ENCODE peak calls at places on chromosomes 16 and 17, in ten cellular contexts. Q, D, K, T, X, L, U, G, S and E are unnamed samples.
A peak's percentile ranks its signal among the peaks of the same experiment; 100 is the strongest.

GRCh38 chr17:61440697-61441096 is 11.5 kb upstream of the TBX4 start:
- DNase-seq in Q (no peak), D (no peak), K (no peak), T (no peak), X (no peak), L (no peak), U (no peak), G (no peak), S (no peak), E (no peak)

GRCh38 chr17:81044764-81045589 is 10.0 kb downstream of the BAIAP2 start:
- DNase-seq in Q (peak; percentile 66), D (no peak), K (peak; percentile 89), T (peak; percentile 61), X (peak; percentile 82), L (peak; percentile 71), U (peak; percentile 93), G (peak; percentile 75), S (peak; percentile 85), E (peak; percentile 98)

GRCh38 chr16:49822649-49823370 is 33.1 kb downstream of the ZNF423 start:
- DNase-seq in Q (no peak), D (no peak), K (no peak), T (no peak), X (no peak), L (no peak), U (no peak), G (no peak), S (no peak), E (no peak)

GRCh38 chr17:35540589-35541404 is 3.3 kb upstream of the SLFN12L start:
- DNase-seq in Q (no peak), D (peak; percentile 23), K (peak; percentile 31), T (peak; percentile 59), X (no peak), L (peak; percentile 20), U (no peak), G (no peak), S (peak; percentile 85), E (peak; percentile 41)

GRCh38 chr17:47728214-47728877 is 4.7 kb upstream of the TBX21 start:
- DNase-seq in Q (no peak), D (no peak), K (no peak), T (no peak), X (no peak), L (no peak), U (peak; percentile 45), G (no peak), S (no peak), E (no peak)

GRCh38 chr17:61589990-61590389 is 1.0 kb downstream of the NACA2 start:
- DNase-seq in Q (no peak), D (no peak), K (no peak), T (no peak), X (no peak), L (no peak), U (no peak), G (no peak), S (no peak), E (no peak)

GRCh38 chr17:14619821-14620220 is 318.9 kb downstream of the HS3ST3B1 start:
- DNase-seq in Q (peak; percentile 82), D (no peak), K (no peak), T (no peak), X (no peak), L (no peak), U (no peak), G (no peak), S (no peak), E (no peak)

GRCh38 chr16:87416826-87417471 is 24.8 kb downstream of the MAP1LC3B start:
- DNase-seq in Q (no peak), D (no peak), K (peak; percentile 25), T (peak; percentile 84), X (peak; percentile 56), L (peak; percentile 75), U (peak; percentile 58), G (no peak), S (peak; percentile 61), E (peak; percentile 50)

GRCh38 chr16:79564594-79565210 is 35.8 kb downstream of the MAF start:
- DNase-seq in Q (no peak), D (no peak), K (no peak), T (no peak), X (no peak), L (no peak), U (no peak), G (no peak), S (no peak), E (no peak)

GRCh38 chr16:57993897-57994296 is 6.6 kb downstream of the ZNF319 start:
- DNase-seq in Q (no peak), D (no peak), K (no peak), T (no peak), X (no peak), L (no peak), U (peak; percentile 67), G (no peak), S (no peak), E (no peak)

GRCh38 chr16:87819983-87820382 is 49.3 kb downstream of the SLC7A5 start:
- DNase-seq in Q (no peak), D (no peak), K (no peak), T (no peak), X (no peak), L (no peak), U (no peak), G (no peak), S (no peak), E (no peak)

GRCh38 chr17:42121066-42121769 is at the start of gene KAT2A:
- DNase-seq in Q (peak; percentile 71), D (peak; percentile 67), K (peak; percentile 86), T (peak; percentile 75), X (peak; percentile 91), L (peak; percentile 94), U (peak; percentile 93), G (peak; percentile 86), S (peak; percentile 79), E (peak; percentile 87)

GRCh38 chr17:67652433-67652832 is 65.3 kb upstream of the NOL11 start:
- DNase-seq in Q (no peak), D (no peak), K (no peak), T (no peak), X (no peak), L (no peak), U (no peak), G (no peak), S (no peak), E (no peak)

GRCh38 chr17:78674156-78674555 is 97.0 kb upstream of the DNAH17 start:
- DNase-seq in Q (no peak), D (no peak), K (no peak), T (no peak), X (no peak), L (no peak), U (peak; percentile 19), G (peak; percentile 41), S (no peak), E (no peak)

GRCh38 chr17:79650283-79650682 is 39.4 kb upstream of the RBFOX3 start:
- DNase-seq in Q (no peak), D (no peak), K (no peak), T (no peak), X (no peak), L (no peak), U (no peak), G (no peak), S (no peak), E (no peak)

GRCh38 chr16:27382187-27382855 is 19.7 kb upstream of the IL21R start:
- DNase-seq in Q (no peak), D (no peak), K (no peak), T (no peak), X (no peak), L (no peak), U (no peak), G (no peak), S (no peak), E (no peak)

GRCh38 chr17:82649501-82650261 is 1.4 kb upstream of the WDR45B start:
- DNase-seq in Q (no peak), D (no peak), K (no peak), T (no peak), X (no peak), L (no peak), U (no peak), G (peak; percentile 55), S (no peak), E (peak; percentile 70)
- H3K4me3 ChIP-seq in Q (no peak overlapping the region), D (no peak overlapping the region), K (no peak overlapping the region), T (no peak overlapping the region), X (no peak overlapping the region), L (no peak overlapping the region), U (no peak overlapping the region), G (no peak overlapping the region), S (no peak overlapping the region), E (no peak overlapping the region)

DNA sequence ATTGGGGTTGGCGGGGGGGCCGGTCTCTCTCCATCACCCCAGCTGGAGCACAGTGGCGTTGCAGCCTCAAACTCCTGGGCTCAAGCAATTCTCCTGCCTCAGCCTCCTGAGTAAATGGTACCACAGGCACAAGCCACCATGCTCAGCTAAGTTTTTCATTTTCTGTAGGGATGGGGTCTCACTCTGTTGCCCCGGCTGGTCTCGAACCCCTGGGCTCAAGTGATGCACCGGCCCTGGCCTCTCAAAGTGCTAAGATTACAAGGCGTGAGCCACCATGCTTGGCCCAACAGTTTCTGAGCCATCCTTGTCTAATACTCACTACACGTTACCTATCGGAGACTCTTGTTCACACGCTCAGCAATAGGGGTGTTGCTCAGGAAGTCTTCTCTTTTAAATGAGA is 11.6 kb downstream of the WDR59 start:
- DNase-seq in Q (no peak), D (no peak), K (no peak), T (no peak), X (no peak), L (no peak), U (no peak), G (no peak), S (no peak), E (no peak)
- H3K27ac ChIP-seq in Q (no peak overlapping the region), D (no peak overlapping the region), K (no peak overlapping the region), T (no peak overlapping the region), X (no peak overlapping the region), L (no peak overlapping the region), U (no peak overlapping the region), G (no peak overlapping the region), S (no peak overlapping the region), E (no peak overlapping the region)

DNA sequence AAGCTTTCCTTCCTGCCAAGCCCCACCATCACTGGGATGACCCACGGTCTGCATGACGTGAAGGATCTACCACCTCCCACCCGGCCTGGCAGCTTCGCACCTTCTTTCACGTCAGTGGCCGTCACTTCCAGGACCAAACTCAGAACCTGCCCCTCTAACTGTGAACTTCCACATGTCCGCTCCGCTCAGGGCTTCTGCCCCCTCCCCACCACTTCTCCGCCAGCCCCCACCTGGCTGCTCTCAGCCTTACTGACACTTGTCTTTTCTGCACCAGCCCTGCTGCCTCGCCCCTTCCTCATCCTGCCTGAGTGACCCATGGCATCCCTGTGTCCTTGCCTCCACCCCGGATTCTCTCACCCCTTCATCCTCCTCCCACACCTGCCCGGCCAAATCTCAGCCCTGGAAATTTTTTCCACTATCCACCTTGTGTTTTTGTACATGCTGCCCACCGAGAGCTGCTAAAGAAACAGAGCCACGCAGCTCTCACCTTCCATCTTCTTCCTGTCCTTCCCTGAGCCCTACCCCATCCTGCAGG is 14.2 kb downstream of the PIMREG start:
- DNase-seq in Q (no peak), D (no peak), K (no peak), T (no peak), X (peak; percentile 27), L (no peak), U (peak; percentile 60), G (no peak), S (no peak), E (no peak)
- H3K4me3 ChIP-seq in Q (no peak overlapping the region), D (no peak overlapping the region), K (no peak overlapping the region), T (no peak overlapping the region), X (no peak overlapping the region), L (no peak overlapping the region), U (no peak overlapping the region), G (no peak overlapping the region), S (no peak overlapping the region), E (no peak overlapping the region)

DNA sequence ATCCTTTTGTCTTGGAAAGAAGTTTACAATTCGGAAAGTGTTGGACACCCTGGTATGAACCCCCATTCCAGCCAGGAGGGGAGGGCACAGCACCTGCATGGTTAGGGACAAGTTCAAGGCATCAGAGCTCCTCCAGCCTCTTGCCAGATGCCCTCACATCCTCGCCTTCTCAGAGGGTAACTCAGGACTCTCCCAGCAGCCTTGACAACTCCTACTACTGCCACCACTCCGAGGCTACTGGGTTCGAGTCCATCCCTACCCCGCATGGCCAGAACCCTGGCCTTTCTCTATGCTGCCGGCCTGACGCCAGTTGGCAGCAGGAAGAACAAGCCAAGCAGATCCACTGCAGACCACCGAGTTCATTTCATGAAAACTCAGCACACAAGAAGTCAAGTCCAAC is 34.1 kb downstream of the AXIN2 start:
- DNase-seq in Q (no peak), D (no peak), K (no peak), T (no peak), X (no peak), L (no peak), U (no peak), G (no peak), S (no peak), E (no peak)
- H3K27ac ChIP-seq in Q (no peak overlapping the region), D (no peak overlapping the region), K (no peak overlapping the region), T (no peak overlapping the region), X (no peak overlapping the region), L (no peak overlapping the region), U (no peak overlapping the region), G (no peak overlapping the region), S (no peak overlapping the region), E (no peak overlapping the region)